ENCODE peak calls at places on chromosomes 5 and 9, in seven cellular contexts. Z, M, H, D, N, J and Y are unnamed samples.

GRCh38 chr9:35079041-35079425 is 709 bp downstream of the FANCG start:
- DNase-seq in D (peak; percentile 37), N (no peak), J (no peak), M (no peak), Z (no peak), H (no peak), Y (no peak)

GRCh38 chr9:19689324-19690087 is 99.3 kb downstream of the SLC24A2 start:
- DNase-seq in D (no peak), M (peak; percentile 2), Z (no peak), H (peak; percentile 4), J (no peak), N (no peak), Y (no peak)

GRCh38 chr5:90530736-90531487 is 1.5 kb upstream of the LYSMD3 start:
- DNase-seq in Z (no peak), J (no peak), D (no peak), M (no peak), H (no peak), N (no peak), Y (no peak)

GRCh38 chr5:1551913-1552312 is 28.2 kb upstream of the LPCAT1 start:
- DNase-seq in N (no peak), D (no peak), M (no peak), Z (no peak), H (no peak), J (no peak), Y (no peak)

GRCh38 chr9:122904466-122904822 is 715 bp downstream of the RC3H2 start:
- DNase-seq in J (no peak), M (peak; percentile 4), Z (peak; percentile 59), H (peak; percentile 66), N (peak; percentile 44), D (peak; percentile 80), Y (no peak)

GRCh38 chr9:19028835-19029451 is 4.1 kb downstream of the SAXO1 start:
- DNase-seq in M (peak; percentile 75), Z (peak; percentile 61), J (no peak), H (peak; percentile 76), N (peak; percentile 81), D (peak; percentile 74), Y (peak; percentile 64)

GRCh38 chr5:109907751-109908150 is 218.0 kb downstream of the MAN2A1 start:
- DNase-seq in H (peak; percentile 73), N (peak; percentile 8), D (peak; percentile 5), Z (no peak), M (peak; percentile 13), J (no peak), Y (no peak)

GRCh38 chr5:111762895-111763294 is 5.9 kb upstream of the NREP start:
- DNase-seq in J (no peak), D (no peak), H (no peak), M (peak; percentile 87), N (no peak), Z (no peak), Y (no peak)

GRCh38 chr5:4868140-4868735 is 271.9 kb upstream of the ADAMTS16 start:
- DNase-seq in D (peak; percentile 67), H (peak; percentile 1), Z (peak; percentile 64), M (no peak), N (peak; percentile 80), J (no peak), Y (peak; percentile 52)

GRCh38 chr5:68279960-68280359 is 64.4 kb downstream of the PIK3R1 start:
- DNase-seq in H (no peak), D (peak; percentile 55), M (no peak), J (no peak), Z (no peak), N (no peak), Y (no peak)

GRCh38 chr5:90792725-90793124 is 234.1 kb downstream of the ADGRV1 start:
- DNase-seq in N (no peak), M (no peak), Z (no peak), H (no peak), J (no peak), D (no peak), Y (no peak)

GRCh38 chr9:134413890-134414731 is 87.9 kb downstream of the RXRA start:
- DNase-seq in H (peak; percentile 87), D (no peak), J (no peak), N (peak; percentile 39), M (peak; percentile 89), Z (no peak), Y (no peak)

GRCh38 chr9:97943308-97943855 is 5.4 kb upstream of the HEMGN start:
- DNase-seq in J (no peak), H (no peak), D (no peak), Z (no peak), M (no peak), N (no peak), Y (no peak)

GRCh38 chr9:113476511-113476916 is 13.0 kb downstream of the RGS3 start:
- DNase-seq in N (no peak), Z (no peak), D (no peak), J (no peak), M (no peak), H (no peak), Y (no peak)

GRCh38 chr5:124697912-124698690 is 48.3 kb downstream of the ZNF608 start:
- DNase-seq in D (no peak), J (no peak), Z (no peak), H (peak; percentile 87), M (peak; percentile 32), N (no peak), Y (peak; percentile 47)

GRCh38 chr5:124287813-124288212 is 458.6 kb downstream of the ZNF608 start:
- DNase-seq in M (peak; percentile 6), H (no peak), D (no peak), Z (no peak), N (no peak), J (no peak), Y (no peak)

GRCh38 chr9:12878342-12878978 is 103.6 kb downstream of the LURAP1L start:
- DNase-seq in Z (no peak), J (no peak), N (no peak), M (peak; percentile 47), D (peak; percentile 4), H (no peak), Y (no peak)

GRCh38 chr9:117365438-117365837 is 49.4 kb downstream of the ASTN2 start:
- DNase-seq in N (no peak), M (no peak), H (no peak), J (no peak), D (no peak), Z (no peak), Y (no peak)

GRCh38 chr5:128284236-128284635 is 200.7 kb downstream of the SLC12A2 start:
- DNase-seq in N (peak; percentile 86), J (no peak), Z (no peak), D (no peak), H (no peak), M (no peak), Y (no peak)

GRCh38 chr5:149174847-149175234 is 33.5 kb downstream of the ABLIM3 start:
- DNase-seq in D (no peak), J (no peak), N (no peak), Z (no peak), M (no peak), H (peak; percentile 51), Y (no peak)

GRCh38 chr5:178125253-178125916 is 5.4 kb upstream of the RMND5B start:
- DNase-seq in N (no peak), J (no peak), D (no peak), H (no peak), M (no peak), Z (no peak), Y (no peak)

GRCh38 chr5:52746539-52746938 is 41.2 kb upstream of the ITGA1 start:
- DNase-seq in H (no peak), J (no peak), M (peak; percentile 45), D (no peak), Z (no peak), N (peak; percentile 29), Y (no peak)

GRCh38 chr9:130217838-130218237 is 45.6 kb downstream of the NCS1 start:
- DNase-seq in D (no peak), J (no peak), M (no peak), Z (no peak), N (no peak), H (no peak), Y (no peak)
- H3K4ac ChIP-seq in D (no peak overlapping the region), J (no peak overlapping the region), M (no peak overlapping the region), Z (no peak overlapping the region), N (no peak overlapping the region), H (no peak overlapping the region), Y (no peak overlapping the region)

DNA sequence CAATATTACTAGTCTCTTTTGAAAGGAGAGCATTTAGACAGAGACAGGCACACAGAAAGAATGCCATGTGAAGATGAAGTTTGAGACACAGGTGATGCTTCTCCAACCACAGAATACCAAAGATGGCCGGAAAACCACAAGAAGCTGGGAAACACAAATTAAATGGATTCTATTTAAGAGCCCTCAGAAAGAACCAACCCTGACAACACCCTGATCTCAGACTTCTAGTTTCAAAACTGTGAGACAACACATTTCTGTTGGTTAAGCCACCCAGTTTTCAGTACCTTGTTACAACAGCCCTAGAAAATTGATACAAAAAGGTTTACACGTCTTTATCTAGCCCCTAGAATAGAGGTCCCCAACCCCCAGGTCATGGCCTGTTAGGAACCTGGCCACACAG is 79.8 kb upstream of the CCNG1 start:
- DNase-seq in D (no peak), J (no peak), Z (no peak), M (no peak), H (no peak), N (no peak), Y (no peak)
- H3K4ac ChIP-seq in D (no peak overlapping the region), J (no peak overlapping the region), Z (no peak overlapping the region), M (no peak overlapping the region), H (no peak overlapping the region), N (no peak overlapping the region), Y (no peak overlapping the region)

DNA sequence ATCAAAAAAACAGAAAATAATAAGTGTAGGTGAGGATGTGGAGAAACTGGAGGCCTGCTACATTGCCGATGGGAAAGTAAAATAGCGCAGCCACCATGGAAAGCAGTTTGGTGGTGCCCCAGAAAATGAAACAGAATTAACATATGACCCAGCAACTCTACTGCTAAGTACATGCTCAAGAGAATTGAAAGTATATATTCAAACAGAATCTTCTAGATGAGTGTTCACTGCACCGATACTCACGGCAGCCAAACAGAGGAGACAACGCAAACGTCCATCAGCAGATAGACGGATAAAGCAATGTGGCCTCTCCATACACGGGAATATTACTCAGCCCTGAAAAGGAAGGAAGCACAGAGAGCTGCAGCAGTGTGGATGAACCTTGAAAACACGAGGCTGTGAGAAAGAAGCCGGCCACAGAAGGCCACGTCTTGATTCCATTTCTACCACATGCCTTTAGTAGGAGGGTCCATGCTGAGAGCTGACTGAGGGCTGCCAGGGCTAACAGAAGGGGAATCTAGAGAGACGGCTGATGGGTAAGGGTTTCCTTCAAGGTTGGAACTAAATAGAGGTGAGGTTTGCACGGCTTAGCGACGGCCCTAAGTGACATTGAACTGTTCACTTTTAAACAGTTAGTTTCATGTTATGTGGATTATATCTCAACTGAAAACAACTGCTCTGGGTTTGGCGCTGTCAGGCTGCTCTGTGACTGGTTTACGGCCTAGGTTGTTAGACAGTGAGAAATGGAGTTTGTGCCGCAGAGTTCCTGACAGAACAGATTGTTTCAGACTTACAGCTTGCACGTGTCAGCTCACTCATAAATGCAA is 29.8 kb downstream of the AHRR start:
- DNase-seq in H (no peak), Z (no peak), M (no peak), N (no peak), J (no peak), D (no peak), Y (no peak)
- H3K4ac ChIP-seq in H (no peak overlapping the region), Z (no peak overlapping the region), M (no peak overlapping the region), N (no peak overlapping the region), J (no peak overlapping the region), D (no peak overlapping the region), Y (no peak overlapping the region)

DNA sequence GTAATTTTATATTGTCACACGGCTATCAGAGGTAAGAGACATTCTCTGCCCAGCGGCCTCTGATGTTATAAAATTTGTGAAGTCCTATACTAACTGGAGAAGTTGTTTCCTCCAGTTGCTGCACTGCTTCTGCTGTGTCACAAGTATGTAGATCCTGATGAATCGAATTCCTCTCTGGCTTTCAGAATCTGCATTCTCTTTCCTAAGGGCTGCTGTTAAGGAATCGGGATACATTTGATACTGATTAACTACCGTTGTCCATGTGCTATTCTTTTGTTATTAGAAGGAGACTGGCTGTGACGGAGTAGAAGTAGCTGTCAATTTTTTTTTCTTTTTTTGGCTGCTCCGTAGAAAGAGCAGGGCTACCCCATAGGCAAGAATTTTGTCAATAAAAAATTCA is 81.7 kb upstream of the LRRC70 start:
- DNase-seq in H (no peak), Z (no peak), J (no peak), D (peak; percentile 61), M (no peak), N (no peak), Y (no peak)
- H3K4ac ChIP-seq in H (no peak overlapping the region), Z (no peak overlapping the region), J (no peak overlapping the region), D (no peak overlapping the region), M (no peak overlapping the region), N (no peak overlapping the region), Y (no peak overlapping the region)